ENCODE peak calls at places on chromosomes 16 and 17, in four cellular contexts. E is cardiac fibroblast, M is endothelial cell, K is fibroblast of the aortic adventitia. A is an unnamed sample.

GRCh38 chr16:80806957-80807356 is 2.6 kb upstream of the CDYL2 start:
- DNase-seq in E (peak; percentile 53), M (no peak), K (peak; percentile 39), A (peak; percentile 43)

GRCh38 chr17:77796201-77796860 is 162.2 kb upstream of the TNRC6C start:
- DNase-seq in E (peak; percentile 61), M (no peak), K (peak; percentile 54), A (no peak)

GRCh38 chr17:34291721-34292348 is 6.3 kb downstream of the CCL11 start:
- DNase-seq in E (no peak), M (no peak), K (no peak), A (no peak)

GRCh38 chr17:2064511-2064910 is 9.6 kb downstream of the HIC1 start:
- DNase-seq in E (peak; percentile 46), M (no peak), K (no peak), A (no peak)

GRCh38 chr16:10744370-10745030 is 858 bp downstream of the NUBP1 start:
- DNase-seq in E (no peak), M (no peak), K (no peak), A (peak; percentile 56)

GRCh38 chr17:47711366-47712099 is 17.6 kb downstream of the TBKBP1 start:
- DNase-seq in E (no peak), M (no peak), K (no peak), A (no peak)

GRCh38 chr17:63646492-63646815 is 24.2 kb downstream of the MAP3K3 start:
- DNase-seq in E (no peak), M (no peak), K (no peak), A (no peak)

GRCh38 chr17:68600123-68600880 is 865 bp downstream of the FAM20A start:
- DNase-seq in E (peak; percentile 29), M (peak; percentile 42), K (no peak), A (no peak)

GRCh38 chr16:17331071-17331521 is 139.7 kb downstream of the XYLT1 start:
- DNase-seq in E (no peak), M (no peak), K (peak; percentile 88), A (no peak)

GRCh38 chr16:8959921-8960787 is 3.6 kb downstream of the USP7 start:
- DNase-seq in E (peak; percentile 41), M (no peak), K (peak; percentile 34), A (peak; percentile 42)

GRCh38 chr17:61349350-61349749 is 50.3 kb upstream of the TBX2 start:
- DNase-seq in E (no peak), M (peak; percentile 25), K (peak; percentile 8), A (no peak)

A was measured in hepatic stellate cell.